ENCODE peak calls at places on chromosomes 13 and 19, in seven cellular contexts. One of them, this sample, is unnamed.

GRCh38 chr19:32642771-32643170 is 32.2 kb downstream of the ANKRD27 start:
- DNase-seq in nephron progenitor cell: no peak
- DNase-seq in type B pancreatic cell: no peak
- DNase-seq in activated CD8-positive, alpha-beta T cell treated with anti-CD3 and anti-CD28 coated beads for 36 hours: peak; percentile 92
- DNase-seq in RWPE1: no peak
- DNase-seq in B cell: no peak
- DNase-seq in neural crest cell: no peak
- DNase-seq in this sample: no peak

GRCh38 chr13:102310691-102311432 is 91.0 kb downstream of the FGF14 start:
- DNase-seq in type B pancreatic cell: no peak
- DNase-seq in activated CD8-positive, alpha-beta T cell treated with anti-CD3 and anti-CD28 coated beads for 36 hours: no peak
- DNase-seq in RWPE1: no peak
- DNase-seq in neural crest cell: no peak
- DNase-seq in B cell: no peak
- DNase-seq in nephron progenitor cell: no peak
- DNase-seq in this sample: peak; percentile 62

GRCh38 chr13:19685034-19685433 is 51.6 kb downstream of the MPHOSPH8 start:
- DNase-seq in nephron progenitor cell: no peak
- DNase-seq in neural crest cell: no peak
- DNase-seq in B cell: no peak
- DNase-seq in RWPE1: no peak
- DNase-seq in activated CD8-positive, alpha-beta T cell treated with anti-CD3 and anti-CD28 coated beads for 36 hours: no peak
- DNase-seq in type B pancreatic cell: no peak
- DNase-seq in this sample: no peak

GRCh38 chr19:55228015-55228391 is 560 bp downstream of the TMEM86B start:
- DNase-seq in B cell: peak; percentile 30
- DNase-seq in neural crest cell: no peak
- DNase-seq in activated CD8-positive, alpha-beta T cell treated with anti-CD3 and anti-CD28 coated beads for 36 hours: no peak
- DNase-seq in type B pancreatic cell: no peak
- DNase-seq in nephron progenitor cell: no peak
- DNase-seq in RWPE1: no peak
- DNase-seq in this sample: no peak

GRCh38 chr13:41520699-41521630 is 63.6 kb downstream of the RGCC start:
- DNase-seq in activated CD8-positive, alpha-beta T cell treated with anti-CD3 and anti-CD28 coated beads for 36 hours: no peak
- DNase-seq in nephron progenitor cell: no peak
- DNase-seq in neural crest cell: no peak
- DNase-seq in B cell: no peak
- DNase-seq in RWPE1: no peak
- DNase-seq in type B pancreatic cell: no peak
- DNase-seq in this sample: peak; percentile 26

GRCh38 chr19:19064811-19065745 is 1.3 kb downstream of the SLC25A42 start:
- DNase-seq in neural crest cell: peak; percentile 12
- DNase-seq in type B pancreatic cell: no peak
- DNase-seq in RWPE1: peak; percentile 14
- DNase-seq in B cell: no peak
- DNase-seq in nephron progenitor cell: peak; percentile 30
- DNase-seq in activated CD8-positive, alpha-beta T cell treated with anti-CD3 and anti-CD28 coated beads for 36 hours: peak; percentile 63
- DNase-seq in this sample: no peak

GRCh38 chr19:11380653-11381534 is 3.2 kb downstream of the EPOR start:
- DNase-seq in B cell: peak; percentile 94
- DNase-seq in neural crest cell: peak; percentile 87
- DNase-seq in RWPE1: peak; percentile 100
- DNase-seq in nephron progenitor cell: peak; percentile 96
- DNase-seq in activated CD8-positive, alpha-beta T cell treated with anti-CD3 and anti-CD28 coated beads for 36 hours: peak; percentile 99
- DNase-seq in type B pancreatic cell: peak; percentile 95
- DNase-seq in this sample: peak; percentile 97

GRCh38 chr19:55305491-55305890 is 19.6 kb downstream of the TMEM150B start:
- DNase-seq in neural crest cell: no peak
- DNase-seq in RWPE1: peak; percentile 48
- DNase-seq in nephron progenitor cell: peak; percentile 68
- DNase-seq in B cell: peak; percentile 80
- DNase-seq in type B pancreatic cell: no peak
- DNase-seq in activated CD8-positive, alpha-beta T cell treated with anti-CD3 and anti-CD28 coated beads for 36 hours: peak; percentile 75
- DNase-seq in this sample: peak; percentile 41

GRCh38 chr13:33868343-33868994 is 50.5 kb downstream of the RFC3 start:
- DNase-seq in B cell: no peak
- DNase-seq in nephron progenitor cell: no peak
- DNase-seq in RWPE1: no peak
- DNase-seq in neural crest cell: no peak
- DNase-seq in type B pancreatic cell: no peak
- DNase-seq in activated CD8-positive, alpha-beta T cell treated with anti-CD3 and anti-CD28 coated beads for 36 hours: no peak
- DNase-seq in this sample: no peak

GRCh38 chr13:33863390-33863789 is 45.4 kb downstream of the RFC3 start:
- DNase-seq in B cell: no peak
- DNase-seq in nephron progenitor cell: no peak
- DNase-seq in RWPE1: no peak
- DNase-seq in activated CD8-positive, alpha-beta T cell treated with anti-CD3 and anti-CD28 coated beads for 36 hours: no peak
- DNase-seq in type B pancreatic cell: no peak
- DNase-seq in neural crest cell: no peak
- DNase-seq in this sample: no peak

GRCh38 chr13:33869005-33869404 is 51.1 kb downstream of the RFC3 start:
- DNase-seq in neural crest cell: no peak
- DNase-seq in nephron progenitor cell: no peak
- DNase-seq in RWPE1: no peak
- DNase-seq in type B pancreatic cell: no peak
- DNase-seq in activated CD8-positive, alpha-beta T cell treated with anti-CD3 and anti-CD28 coated beads for 36 hours: no peak
- DNase-seq in B cell: no peak
- DNase-seq in this sample: no peak

GRCh38 chr13:33867472-33867871 is 49.5 kb downstream of the RFC3 start:
- DNase-seq in RWPE1: no peak
- DNase-seq in type B pancreatic cell: no peak
- DNase-seq in activated CD8-positive, alpha-beta T cell treated with anti-CD3 and anti-CD28 coated beads for 36 hours: no peak
- DNase-seq in B cell: no peak
- DNase-seq in neural crest cell: no peak
- DNase-seq in nephron progenitor cell: no peak
- DNase-seq in this sample: no peak

DNA sequence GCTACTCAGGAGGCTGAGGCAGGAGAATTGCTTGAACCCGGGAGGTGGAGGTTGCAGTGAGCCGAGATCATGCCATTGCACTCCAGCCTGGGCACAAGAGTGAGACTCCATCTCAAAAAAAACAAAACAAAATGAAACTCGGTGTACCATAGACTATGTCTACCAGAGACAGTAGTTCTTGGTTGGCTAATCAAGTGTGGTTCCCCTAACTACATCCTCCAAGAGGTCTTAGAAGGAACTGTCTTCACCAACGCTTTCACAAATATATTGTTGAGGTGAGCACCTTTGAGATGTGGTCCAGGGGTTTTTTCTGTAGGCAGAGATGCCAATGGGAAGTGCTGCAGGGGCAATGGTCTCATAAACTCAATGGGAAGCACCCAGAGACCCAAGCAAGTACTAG is 48.0 kb downstream of the RFC3 start:
- DNase-seq in type B pancreatic cell: no peak
- DNase-seq in neural crest cell: no peak
- DNase-seq in B cell: peak; percentile 13
- DNase-seq in RWPE1: no peak
- DNase-seq in nephron progenitor cell: no peak
- DNase-seq in activated CD8-positive, alpha-beta T cell treated with anti-CD3 and anti-CD28 coated beads for 36 hours: no peak
- DNase-seq in this sample: no peak
- TF ChIP-seq CTCF in type B pancreatic cell: no peak
- TF ChIP-seq CTCF in neural crest cell: no peak
- TF ChIP-seq CTCF in B cell: no peak
- TF ChIP-seq CTCF in RWPE1: no peak
- TF ChIP-seq CTCF in nephron progenitor cell: no peak
- TF ChIP-seq CTCF in activated CD8-positive, alpha-beta T cell treated with anti-CD3 and anti-CD28 coated beads for 36 hours: no peak
- TF ChIP-seq CTCF in this sample: no peak

GRCh38 chr13:44920013-44920412 is 69.3 kb downstream of the NUFIP1 start:
- DNase-seq in type B pancreatic cell: no peak
- DNase-seq in B cell: no peak
- DNase-seq in activated CD8-positive, alpha-beta T cell treated with anti-CD3 and anti-CD28 coated beads for 36 hours: no peak
- DNase-seq in neural crest cell: no peak
- DNase-seq in nephron progenitor cell: no peak
- DNase-seq in RWPE1: no peak
- DNase-seq in this sample: no peak

GRCh38 chr13:44915962-44916361 is 73.3 kb downstream of the NUFIP1 start:
- DNase-seq in RWPE1: no peak
- DNase-seq in activated CD8-positive, alpha-beta T cell treated with anti-CD3 and anti-CD28 coated beads for 36 hours: no peak
- DNase-seq in nephron progenitor cell: no peak
- DNase-seq in B cell: no peak
- DNase-seq in neural crest cell: no peak
- DNase-seq in type B pancreatic cell: no peak
- DNase-seq in this sample: no peak

GRCh38 chr13:44919103-44919804 is 70.0 kb downstream of the NUFIP1 start:
- DNase-seq in nephron progenitor cell: no peak
- DNase-seq in neural crest cell: no peak
- DNase-seq in activated CD8-positive, alpha-beta T cell treated with anti-CD3 and anti-CD28 coated beads for 36 hours: no peak
- DNase-seq in RWPE1: no peak
- DNase-seq in B cell: no peak
- DNase-seq in type B pancreatic cell: no peak
- DNase-seq in this sample: no peak

GRCh38 chr13:44918323-44919102 is 70.8 kb downstream of the NUFIP1 start:
- DNase-seq in B cell: peak; percentile 62
- DNase-seq in activated CD8-positive, alpha-beta T cell treated with anti-CD3 and anti-CD28 coated beads for 36 hours: peak; percentile 88
- DNase-seq in type B pancreatic cell: peak; percentile 89
- DNase-seq in RWPE1: peak; percentile 73
- DNase-seq in neural crest cell: peak; percentile 81
- DNase-seq in nephron progenitor cell: peak; percentile 89
- DNase-seq in this sample: peak; percentile 95

DNA sequence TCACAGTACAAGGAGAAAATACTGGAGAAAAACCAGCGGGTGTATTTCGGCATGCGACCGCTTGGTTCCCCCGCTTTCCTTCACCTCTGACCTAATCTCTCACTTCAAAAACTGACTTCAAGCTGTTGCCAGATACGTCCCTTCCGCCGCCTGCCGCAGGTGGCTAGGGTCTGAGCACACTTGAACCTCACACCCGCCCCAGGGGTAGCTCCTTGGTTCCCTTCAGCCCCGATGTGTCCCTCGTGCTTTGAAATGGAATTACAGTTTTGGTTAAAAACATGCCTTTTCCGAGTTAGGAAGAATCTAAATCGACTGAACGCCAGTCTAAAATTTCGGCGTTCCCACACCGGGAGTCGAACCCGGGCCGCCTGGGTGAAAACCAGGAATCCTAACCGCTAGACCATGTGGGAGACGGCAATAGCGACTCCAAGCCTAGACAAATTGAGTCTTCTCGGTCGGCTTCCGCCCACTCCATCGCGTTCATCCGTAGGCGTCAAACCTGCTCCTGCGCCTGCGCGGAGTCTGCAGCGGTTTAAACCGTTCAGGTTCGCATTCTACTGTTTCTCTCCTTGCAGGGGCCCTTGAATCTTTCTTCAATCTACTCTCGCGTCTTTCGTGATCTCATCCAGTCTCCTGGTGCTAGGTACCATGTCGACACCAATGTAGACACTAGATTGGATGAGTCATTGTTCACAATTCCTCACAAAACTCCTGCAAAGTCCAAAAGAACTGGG is 71.5 kb downstream of the NUFIP1 start:
- DNase-seq in B cell: peak; percentile 71
- DNase-seq in neural crest cell: peak; percentile 96
- DNase-seq in type B pancreatic cell: peak; percentile 99
- DNase-seq in RWPE1: peak; percentile 82
- DNase-seq in nephron progenitor cell: peak; percentile 98
- DNase-seq in activated CD8-positive, alpha-beta T cell treated with anti-CD3 and anti-CD28 coated beads for 36 hours: peak; percentile 95
- DNase-seq in this sample: peak; percentile 99
- TF ChIP-seq CTCF in B cell: peak; percentile 44
- TF ChIP-seq CTCF in neural crest cell: peak; percentile 59
- TF ChIP-seq CTCF in type B pancreatic cell: peak; percentile 76
- TF ChIP-seq CTCF in RWPE1: no peak
- TF ChIP-seq CTCF in nephron progenitor cell: peak; percentile 51
- TF ChIP-seq CTCF in activated CD8-positive, alpha-beta T cell treated with anti-CD3 and anti-CD28 coated beads for 36 hours: peak; percentile 48
- TF ChIP-seq CTCF in this sample: peak; percentile 55

DNA sequence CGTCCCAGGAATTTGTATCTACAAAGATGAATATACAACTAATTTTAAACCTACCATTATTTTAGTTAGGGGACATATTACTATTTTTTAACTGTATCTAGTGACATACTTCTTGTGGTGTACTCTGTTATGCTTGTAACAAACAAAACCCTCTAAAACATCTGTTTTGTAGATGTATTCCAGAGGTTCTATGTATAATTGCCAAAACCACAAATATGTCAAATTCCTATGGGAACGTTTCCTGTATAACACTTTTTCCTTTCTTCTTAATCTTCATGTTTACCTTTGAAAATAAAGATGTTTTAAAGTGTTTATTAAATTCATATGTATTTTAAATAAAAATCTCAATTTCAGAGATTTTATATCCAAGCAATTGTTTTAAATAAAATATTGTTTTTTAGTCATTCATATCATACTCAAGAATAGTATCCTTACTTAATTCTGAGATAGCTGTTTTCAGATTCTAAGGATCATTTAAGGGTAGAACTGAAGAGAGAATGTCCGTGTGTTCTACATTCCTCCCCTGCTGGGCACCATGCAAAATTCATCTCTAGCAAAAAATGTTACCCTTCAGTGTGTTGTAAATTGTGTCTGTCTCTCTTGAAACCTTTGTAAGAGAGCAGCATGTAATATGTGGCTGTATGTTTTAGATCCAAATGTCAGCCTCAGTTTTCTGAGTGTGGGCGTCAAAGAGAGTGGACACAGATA is 1327.7 kb downstream of the EFNB2 start:
- DNase-seq in type B pancreatic cell: no peak
- DNase-seq in nephron progenitor cell: no peak
- DNase-seq in RWPE1: no peak
- DNase-seq in B cell: no peak
- DNase-seq in neural crest cell: no peak
- DNase-seq in activated CD8-positive, alpha-beta T cell treated with anti-CD3 and anti-CD28 coated beads for 36 hours: no peak
- DNase-seq in this sample: peak; percentile 1
- TF ChIP-seq CTCF in type B pancreatic cell: peak; percentile 50
- TF ChIP-seq CTCF in nephron progenitor cell: no peak
- TF ChIP-seq CTCF in RWPE1: no peak
- TF ChIP-seq CTCF in B cell: no peak
- TF ChIP-seq CTCF in neural crest cell: peak; percentile 36
- TF ChIP-seq CTCF in activated CD8-positive, alpha-beta T cell treated with anti-CD3 and anti-CD28 coated beads for 36 hours: no peak
- TF ChIP-seq CTCF in this sample: no peak

GRCh38 chr19:8566855-8567254 is 10.4 kb downstream of the MYO1F start:
- DNase-seq in neural crest cell: no peak
- DNase-seq in B cell: no peak
- DNase-seq in nephron progenitor cell: no peak
- DNase-seq in type B pancreatic cell: no peak
- DNase-seq in RWPE1: no peak
- DNase-seq in activated CD8-positive, alpha-beta T cell treated with anti-CD3 and anti-CD28 coated beads for 36 hours: no peak
- DNase-seq in this sample: no peak

GRCh38 chr19:8573316-8573715 is 3.9 kb downstream of the MYO1F start:
- DNase-seq in type B pancreatic cell: no peak
- DNase-seq in neural crest cell: no peak
- DNase-seq in B cell: no peak
- DNase-seq in activated CD8-positive, alpha-beta T cell treated with anti-CD3 and anti-CD28 coated beads for 36 hours: no peak
- DNase-seq in nephron progenitor cell: no peak
- DNase-seq in RWPE1: no peak
- DNase-seq in this sample: no peak

GRCh38 chr19:8571006-8571411 is 6.2 kb downstream of the MYO1F start:
- DNase-seq in type B pancreatic cell: no peak
- DNase-seq in RWPE1: no peak
- DNase-seq in B cell: no peak
- DNase-seq in activated CD8-positive, alpha-beta T cell treated with anti-CD3 and anti-CD28 coated beads for 36 hours: peak; percentile 73
- DNase-seq in nephron progenitor cell: no peak
- DNase-seq in neural crest cell: no peak
- DNase-seq in this sample: peak; percentile 72

GRCh38 chr19:8567522-8568172 is 9.6 kb downstream of the MYO1F start:
- DNase-seq in activated CD8-positive, alpha-beta T cell treated with anti-CD3 and anti-CD28 coated beads for 36 hours: no peak
- DNase-seq in neural crest cell: no peak
- DNase-seq in type B pancreatic cell: no peak
- DNase-seq in RWPE1: no peak
- DNase-seq in nephron progenitor cell: no peak
- DNase-seq in B cell: no peak
- DNase-seq in this sample: no peak

DNA sequence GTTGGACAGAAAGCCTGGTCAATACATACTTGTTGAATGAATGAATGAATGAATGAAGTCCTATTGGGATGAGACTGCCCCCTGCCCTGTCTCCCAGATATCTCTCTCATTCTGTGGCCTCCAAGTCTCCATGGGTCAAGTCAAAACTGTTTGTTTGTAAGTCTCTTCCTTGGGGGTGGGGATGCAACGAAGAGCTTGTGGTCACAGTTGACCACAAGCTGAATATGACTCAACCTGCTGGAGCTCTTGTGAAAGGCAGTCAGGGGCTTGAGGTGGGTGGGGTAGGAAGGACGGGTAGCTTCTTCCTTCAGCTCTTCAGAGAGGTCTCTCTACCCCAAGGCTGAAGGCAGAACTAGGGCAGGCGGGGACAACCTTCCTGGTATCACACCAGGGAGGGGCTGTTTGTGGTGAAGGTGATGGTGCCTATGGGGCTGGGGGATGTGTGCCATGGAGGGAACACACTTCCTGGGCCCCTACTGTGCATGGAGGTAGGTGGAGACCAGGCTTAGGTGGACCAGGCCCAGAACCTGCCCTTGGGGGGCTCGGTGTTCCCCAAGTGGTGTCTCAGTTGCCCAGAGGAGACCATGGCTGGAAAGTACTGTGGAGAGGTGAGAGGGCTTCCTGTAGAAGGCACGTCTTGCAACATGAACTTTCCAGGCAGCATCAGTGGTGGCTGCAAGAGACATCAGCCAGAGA is 8.0 kb downstream of the MYO1F start:
- DNase-seq in B cell: peak; percentile 24
- DNase-seq in activated CD8-positive, alpha-beta T cell treated with anti-CD3 and anti-CD28 coated beads for 36 hours: peak; percentile 88
- DNase-seq in nephron progenitor cell: no peak
- DNase-seq in RWPE1: peak; percentile 42
- DNase-seq in type B pancreatic cell: no peak
- DNase-seq in neural crest cell: no peak
- DNase-seq in this sample: peak; percentile 94
- TF ChIP-seq CTCF in B cell: no peak
- TF ChIP-seq CTCF in activated CD8-positive, alpha-beta T cell treated with anti-CD3 and anti-CD28 coated beads for 36 hours: no peak
- TF ChIP-seq CTCF in nephron progenitor cell: no peak
- TF ChIP-seq CTCF in RWPE1: no peak
- TF ChIP-seq CTCF in type B pancreatic cell: no peak
- TF ChIP-seq CTCF in neural crest cell: no peak
- TF ChIP-seq CTCF in this sample: no peak

This sample was measured in cardiac fibroblast.